ENCODE peak calls at places on chromosome 9, in five cellular contexts. N is left ventricle myocardium inferior; C is adrenal gland; Z is HepG2; V is CD8-positive, alpha-beta memory T cell. W is an unnamed sample.

GRCh38 chr9:129874261-129875101 is 39.2 kb downstream of the USP20 start:
- DNase-seq in N (no peak), C (no peak), Z (no peak), V (no peak), W (no peak)

GRCh38 chr9:36337865-36338264 is 62.2 kb downstream of the RNF38 start:
- DNase-seq in N (peak; percentile 48), C (no peak), Z (no peak), V (no peak), W (no peak)

GRCh38 chr9:128683340-128684064 is 5.5 kb upstream of the SET start:
- DNase-seq in N (peak; percentile 41), C (peak; percentile 80), Z (no peak), V (peak; percentile 13), W (no peak)

GRCh38 chr9:133004091-133005072 is 25.9 kb downstream of the GFI1B start:
- DNase-seq in N (no peak), C (no peak), Z (no peak), V (no peak), W (no peak)

GRCh38 chr9:136416427-136416826 is 6.0 kb downstream of the PMPCA start:
- DNase-seq in N (no peak), C (no peak), Z (no peak), V (no peak), W (no peak)

GRCh38 chr9:121604242-121604641 is 47.2 kb upstream of the DAB2IP start:
- DNase-seq in N (no peak), C (no peak), Z (peak; percentile 82), V (no peak), W (no peak)

GRCh38 chr9:75418518-75418917 is 330.2 kb downstream of the OSTF1 start:
- DNase-seq in N (no peak), C (no peak), Z (no peak), V (no peak), W (no peak)

GRCh38 chr9:109251080-109251775 is 69.6 kb downstream of the EPB41L4B start:
- DNase-seq in N (no peak), C (peak; percentile 56), Z (peak; percentile 97), V (no peak), W (no peak)

GRCh38 chr9:92242115-92242778 is 51.2 kb downstream of the IARS1 start:
- DNase-seq in N (no peak), C (peak; percentile 55), Z (no peak), V (no peak), W (no peak)

GRCh38 chr9:32378496-32378895 is 5.9 kb upstream of the ACO1 start:
- DNase-seq in N (no peak), C (peak; percentile 47), Z (peak; percentile 76), V (peak; percentile 52), W (no peak)

GRCh38 chr9:87662808-87663528 is 63.0 kb upstream of the CTSL start:
- DNase-seq in N (peak; percentile 77), C (peak; percentile 78), Z (peak; percentile 41), V (no peak), W (no peak)

GRCh38 chr9:86413966-86414880 is 60.0 kb upstream of the TUT7 start:
- DNase-seq in N (no peak), C (no peak), Z (peak; percentile 25), V (peak; percentile 8), W (no peak)

GRCh38 chr9:101271102-101271501 is 113.7 kb downstream of the BAAT start:
- DNase-seq in N (no peak), C (no peak), Z (no peak), V (no peak), W (no peak)

GRCh38 chr9:80787636-80788035 is 901.7 kb downstream of the TLE1 start:
- DNase-seq in N (no peak), C (no peak), Z (no peak), V (no peak), W (no peak)

GRCh38 chr9:95091574-95091970 is 225.9 kb downstream of the FANCC start:
- DNase-seq in N (no peak), C (no peak), Z (no peak), V (no peak), W (no peak)

GRCh38 chr9:107313555-107314096 is 30.5 kb downstream of the RAD23B start:
- DNase-seq in N (no peak), C (no peak), Z (no peak), V (no peak), W (no peak)

GRCh38 chr9:123216387-123216786 is 52.0 kb downstream of the STRBP start:
- DNase-seq in N (no peak), C (no peak), Z (no peak), V (no peak), W (no peak)

GRCh38 chr9:30932226-30932625 is 1452.2 kb upstream of the ACO1 start:
- DNase-seq in N (no peak), C (peak; percentile 28), Z (no peak), V (no peak), W (no peak)

GRCh38 chr9:100086097-100086496 is 12.7 kb downstream of the ERP44 start:
- DNase-seq in N (no peak), C (no peak), Z (no peak), V (no peak), W (no peak)

GRCh38 chr9:114574438-114574837 is 13.1 kb upstream of the ATP6V1G1 start:
- DNase-seq in N (no peak), C (no peak), Z (no peak), V (no peak), W (no peak)

GRCh38 chr9:75956161-75956560 is 65.7 kb downstream of the PCSK5 start:
- DNase-seq in N (no peak), C (no peak), Z (no peak), V (no peak), W (no peak)

DNA sequence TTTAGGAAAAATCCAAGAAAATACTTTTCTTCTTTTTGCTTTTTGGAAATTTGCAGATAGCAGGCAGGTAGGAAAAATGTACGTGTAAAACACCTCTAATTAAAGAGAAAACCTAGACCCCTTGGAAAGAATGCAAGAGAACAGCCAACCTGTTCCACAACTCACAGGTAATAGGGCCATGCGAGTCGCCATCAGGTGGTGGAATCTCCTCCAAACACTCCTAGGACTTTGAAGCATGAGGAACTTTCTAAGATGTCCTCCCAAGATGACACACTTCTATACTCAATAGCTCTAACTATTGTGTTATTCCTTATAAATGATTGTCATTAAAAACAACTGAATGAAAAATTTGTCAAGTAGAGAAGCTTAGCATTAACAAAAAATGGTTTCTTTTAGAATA is 174.0 kb downstream of the TMC1 start:
- DNase-seq in N (no peak), C (no peak), Z (no peak), V (no peak), W (no peak)
- H3K9me3 ChIP-seq in N (peaks cover 7% of the 10 kb centered on the region), C (no peaks in the 10 kb centered on the region), Z (no peaks in the 10 kb centered on the region), V (no peaks in the 10 kb centered on the region), W (no peaks in the 10 kb centered on the region)

GRCh38 chr9:102434545-102434944 is 560.6 kb upstream of the CYLC2 start:
- DNase-seq in N (no peak), C (no peak), Z (no peak), V (no peak), W (no peak)
- H3K9me3 ChIP-seq in N (peaks cover 4% of the 10 kb centered on the region), C (no peaks in the 10 kb centered on the region), Z (no peaks in the 10 kb centered on the region), V (no peaks in the 10 kb centered on the region), W (peaks cover 3% of the 10 kb centered on the region)

DNA sequence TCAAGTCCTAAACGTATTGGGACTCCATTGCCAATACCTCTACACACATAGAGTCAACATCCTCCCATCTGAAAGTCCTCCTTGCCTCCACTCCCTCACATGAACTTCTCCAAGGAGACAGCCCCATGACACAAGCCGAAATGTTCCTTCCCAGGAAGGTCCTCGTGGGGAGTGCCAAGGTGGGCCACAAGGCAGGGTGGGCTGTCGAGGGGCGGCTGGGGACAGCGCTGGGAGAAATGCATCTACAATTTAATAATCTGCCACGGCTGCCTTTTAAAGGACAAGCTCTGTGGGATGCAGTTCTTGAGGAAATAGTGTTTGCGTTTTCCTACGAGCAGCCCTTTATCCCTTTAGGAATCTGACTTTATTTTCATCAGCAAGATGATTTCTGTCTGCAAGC is 138.7 kb downstream of the GABBR2 start:
- DNase-seq in N (no peak), C (no peak), Z (no peak), V (no peak), W (no peak)
- H3K9me3 ChIP-seq in N (no peaks in the 10 kb centered on the region), C (no peaks in the 10 kb centered on the region), Z (no peaks in the 10 kb centered on the region), V (no peaks in the 10 kb centered on the region), W (no peaks in the 10 kb centered on the region)

GRCh38 chr9:23941051-23941450 is 115.0 kb upstream of the ELAVL2 start:
- DNase-seq in N (no peak), C (no peak), Z (no peak), V (no peak), W (no peak)

DNA sequence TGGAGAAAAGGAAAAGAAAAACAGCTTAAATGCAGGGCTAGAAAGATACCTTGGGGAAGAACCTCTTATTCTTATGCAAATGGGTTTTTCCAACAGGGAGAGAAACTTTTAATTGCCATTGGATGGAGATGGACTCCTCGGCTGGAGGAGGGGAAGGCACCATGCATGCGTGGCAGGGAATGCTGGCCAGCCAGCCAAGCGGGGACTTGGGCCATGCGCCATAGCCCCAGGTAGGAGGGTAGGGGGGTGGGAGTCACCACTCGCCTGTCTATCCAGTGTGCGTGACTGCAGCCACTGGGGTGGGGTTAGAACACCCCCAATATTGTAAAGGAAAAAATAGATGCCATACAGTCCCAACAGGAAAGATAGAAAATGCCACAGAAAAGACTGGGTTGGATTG is 119.9 kb upstream of the ELAVL2 start:
- DNase-seq in N (no peak), C (no peak), Z (no peak), V (no peak), W (no peak)
- H3K9me3 ChIP-seq in N (peaks cover 64% of the 10 kb centered on the region), C (no peaks in the 10 kb centered on the region), Z (peaks cover 84% of the 10 kb centered on the region), V (peaks cover 4% of the 10 kb centered on the region), W (no peaks in the 10 kb centered on the region)

GRCh38 chr9:134455010-134455409 is 128.8 kb downstream of the RXRA start:
- DNase-seq in N (no peak), C (no peak), Z (no peak), V (no peak), W (no peak)
- H3K9me3 ChIP-seq in N (no peaks in the 10 kb centered on the region), C (no peaks in the 10 kb centered on the region), Z (no peaks in the 10 kb centered on the region), V (no peaks in the 10 kb centered on the region), W (no peaks in the 10 kb centered on the region)